ENCODE peak calls at places on chromosomes 4 and X, in five cellular contexts. U is endothelial cell of umbilical vein, K is astrocyte, G is hepatocyte, I is sigmoid colon. S is an unnamed sample.

GRCh38 chr4:13403833-13404232 is 80.3 kb downstream of the RAB28 start:
- DNase-seq in G (no peak), K (no peak), I (no peak), U (no peak), S (no peak)

GRCh38 chr4:76585897-76586360 is 150.9 kb downstream of the SHROOM3 start:
- DNase-seq in I (peak; percentile 65), U (peak; percentile 62), K (peak; percentile 71), G (peak; percentile 93), S (peak; percentile 80)

GRCh38 chrX:68703369-68703768 is 55.9 kb downstream of the STARD8 start:
- DNase-seq in G (no peak), U (no peak), K (no peak), I (no peak), S (no peak)

GRCh38 chrX:109928596-109929335 is 74.1 kb upstream of the TMEM164 start:
- DNase-seq in I (no peak), U (no peak), G (no peak), K (no peak), S (no peak)

GRCh38 chr4:108473163-108473720 is 147.1 kb upstream of the RPL34 start:
- DNase-seq in U (no peak), I (no peak), G (no peak), K (no peak), S (no peak)

GRCh38 chrX:47030339-47030738 is 47.9 kb upstream of the RGN start:
- DNase-seq in G (peak; percentile 71), I (no peak), U (peak; percentile 69), K (peak; percentile 27), S (no peak)

GRCh38 chr4:25466966-25467697 is 90.1 kb downstream of the ANAPC4 start:
- DNase-seq in I (no peak), U (peak; percentile 93), K (peak; percentile 6), G (no peak), S (no peak)

GRCh38 chrX:131564553-131565229 is 20.8 kb downstream of the OR13H1 start:
- DNase-seq in I (no peak), U (no peak), K (no peak), G (no peak), S (no peak)

GRCh38 chrX:22338740-22339139 is 66.0 kb downstream of the CBLL2 start:
- DNase-seq in K (peak; percentile 56), U (no peak), G (no peak), I (no peak), S (no peak)

GRCh38 chr4:13523591-13524503 is 20.5 kb downstream of the NKX3-2 start:
- DNase-seq in G (no peak), K (no peak), I (no peak), U (no peak), S (no peak)

GRCh38 chrX:38335382-38335781 is 8.1 kb upstream of the RPGR start:
- DNase-seq in K (no peak), U (no peak), I (no peak), G (no peak), S (no peak)

GRCh38 chrX:70755850-70756249 is 152.7 kb downstream of the TEX11 start:
- DNase-seq in G (no peak), K (no peak), U (no peak), I (no peak), S (no peak)

GRCh38 chrX:25198891-25199290 is 183.1 kb upstream of the ARX start:
- DNase-seq in I (no peak), K (no peak), U (no peak), G (no peak), S (no peak)

GRCh38 chr4:142271832-142272231 is 574.3 kb downstream of the INPP4B start:
- DNase-seq in I (no peak), U (no peak), K (no peak), G (no peak), S (no peak)

GRCh38 chr4:106914223-106914622 is 121.9 kb downstream of the DKK2 start:
- DNase-seq in G (no peak), I (no peak), U (no peak), K (no peak), S (no peak)

GRCh38 chr4:76623217-76624060 is 188.4 kb downstream of the SHROOM3 start:
- DNase-seq in U (no peak), I (no peak), K (no peak), G (no peak), S (no peak)

GRCh38 chrX:46324166-46324565 is 221.1 kb downstream of the ZNF674 start:
- DNase-seq in G (no peak), U (no peak), I (no peak), K (no peak), S (no peak)

GRCh38 chr4:171025776-171026175 is 787.4 kb upstream of the GALNTL6 start:
- DNase-seq in G (no peak), I (no peak), U (no peak), K (no peak), S (no peak)

GRCh38 chr4:3702551-3703221 is 63.5 kb upstream of the ADRA2C start:
- DNase-seq in U (no peak), G (no peak), I (peak; percentile 21), K (no peak), S (no peak)
- H3K4me1 ChIP-seq in U (no peaks in the 10 kb centered on the region), G (no peaks in the 10 kb centered on the region), I (no peaks in the 10 kb centered on the region), K (no peaks in the 10 kb centered on the region), S (no peaks in the 10 kb centered on the region)

GRCh38 chrX:153598541-153599191 is at the start of gene CCNQ:
- DNase-seq in U (peak; percentile 26), G (peak; percentile 55), I (no peak), K (no peak), S (no peak)
- H3K4me3 ChIP-seq in U (peak within 1 kb of the TSS; percentile 74), G (peak within 1 kb of the TSS; percentile 52), I (peak within 1 kb of the TSS; percentile 80), K (peak within 1 kb of the TSS; percentile 76), S (peak within 1 kb of the TSS; percentile 46)

GRCh38 chr4:123822353-123822752 is 425.8 kb downstream of the SPRY1 start:
- DNase-seq in I (no peak), G (no peak), U (no peak), K (no peak), S (no peak)
- H3K4me1 ChIP-seq in I (peaks cover 17% of the 10 kb centered on the region), G (no peaks in the 10 kb centered on the region), U (peaks cover 6% of the 10 kb centered on the region), K (peaks cover 9% of the 10 kb centered on the region), S (no peaks in the 10 kb centered on the region)

GRCh38 chrX:40090050-40090804 is 7.5 kb downstream of the BCOR start:
- DNase-seq in I (no peak), G (peak; percentile 46), U (peak; percentile 8), K (no peak), S (peak; percentile 84)
- H3K4me3 ChIP-seq in I (peak overlapping the region; percentile 49), G (peak overlapping the region; percentile 14), U (peak overlapping the region; percentile 12), K (no peak overlapping the region), S (peak overlapping the region; percentile 38)

GRCh38 chr4:38983756-38984647 is 48.2 kb downstream of the TMEM156 start:
- DNase-seq in I (no peak), K (peak; percentile 73), U (no peak), G (no peak), S (no peak)
- H3K4me1 ChIP-seq in I (peaks cover 17% of the 10 kb centered on the region), K (peaks cover 21% of the 10 kb centered on the region), U (no peaks in the 10 kb centered on the region), G (no peaks in the 10 kb centered on the region), S (no peaks in the 10 kb centered on the region)